ENCODE peak calls at places on chromosomes 5 and 9, in seven cellular contexts. One of them, this sample, is unnamed.

GRCh38 chr5:160260881-160261815 is 31.8 kb downstream of the FABP6 start:
- DNase-seq in ovary: peak; percentile 49
- DNase-seq in tibial nerve: no peak
- DNase-seq in stomach: peak; percentile 74
- DNase-seq in A549: peak; percentile 34
- DNase-seq in suprapubic skin: no peak
- DNase-seq in sigmoid colon: no peak
- DNase-seq in this sample: no peak

GRCh38 chr5:107813559-107813958 is 142.8 kb upstream of the EFNA5 start:
- DNase-seq in A549: no peak
- DNase-seq in ovary: no peak
- DNase-seq in stomach: no peak
- DNase-seq in sigmoid colon: no peak
- DNase-seq in tibial nerve: no peak
- DNase-seq in suprapubic skin: no peak
- DNase-seq in this sample: no peak

GRCh38 chr9:4594545-4594944 is 67.5 kb upstream of the PLPP6 start:
- DNase-seq in tibial nerve: no peak
- DNase-seq in suprapubic skin: no peak
- DNase-seq in stomach: no peak
- DNase-seq in A549: no peak
- DNase-seq in ovary: no peak
- DNase-seq in sigmoid colon: no peak
- DNase-seq in this sample: no peak

GRCh38 chr9:128205296-128205944 is 2.2 kb downstream of the DNM1 start:
- DNase-seq in stomach: no peak
- DNase-seq in A549: no peak
- DNase-seq in sigmoid colon: no peak
- DNase-seq in tibial nerve: no peak
- DNase-seq in suprapubic skin: no peak
- DNase-seq in ovary: no peak
- DNase-seq in this sample: no peak

GRCh38 chr9:21031091-21031817 is at the start of gene HACD4:
- DNase-seq in ovary: peak; percentile 67
- DNase-seq in tibial nerve: no peak
- DNase-seq in sigmoid colon: peak; percentile 78
- DNase-seq in suprapubic skin: peak; percentile 68
- DNase-seq in A549: peak; percentile 23
- DNase-seq in stomach: peak; percentile 63
- DNase-seq in this sample: no peak

GRCh38 chr9:124409410-124409809 is 5.8 kb downstream of the PSMB7 start:
- DNase-seq in sigmoid colon: no peak
- DNase-seq in tibial nerve: no peak
- DNase-seq in suprapubic skin: no peak
- DNase-seq in ovary: no peak
- DNase-seq in stomach: no peak
- DNase-seq in A549: no peak
- DNase-seq in this sample: no peak

GRCh38 chr5:91122663-91123062 is 260.5 kb downstream of the ARRDC3 start:
- DNase-seq in sigmoid colon: no peak
- DNase-seq in stomach: no peak
- DNase-seq in A549: no peak
- DNase-seq in tibial nerve: no peak
- DNase-seq in suprapubic skin: no peak
- DNase-seq in ovary: no peak
- DNase-seq in this sample: no peak

GRCh38 chr9:127887792-127888191 is 10.3 kb upstream of the AK1 start:
- DNase-seq in sigmoid colon: no peak
- DNase-seq in tibial nerve: no peak
- DNase-seq in stomach: no peak
- DNase-seq in ovary: no peak
- DNase-seq in A549: peak; percentile 56
- DNase-seq in suprapubic skin: no peak
- DNase-seq in this sample: no peak

GRCh38 chr5:88881566-88881965 is 1.4 kb downstream of the MEF2C start:
- DNase-seq in stomach: no peak
- DNase-seq in suprapubic skin: no peak
- DNase-seq in tibial nerve: no peak
- DNase-seq in A549: no peak
- DNase-seq in ovary: no peak
- DNase-seq in sigmoid colon: no peak
- DNase-seq in this sample: no peak

GRCh38 chr5:106399381-106399780 is 1271.4 kb downstream of the EFNA5 start:
- DNase-seq in sigmoid colon: no peak
- DNase-seq in A549: peak; percentile 24
- DNase-seq in stomach: no peak
- DNase-seq in ovary: no peak
- DNase-seq in tibial nerve: no peak
- DNase-seq in suprapubic skin: no peak
- DNase-seq in this sample: no peak

GRCh38 chr9:95077053-95077765 is 240.3 kb downstream of the FANCC start:
- DNase-seq in tibial nerve: no peak
- DNase-seq in suprapubic skin: peak; percentile 44
- DNase-seq in A549: no peak
- DNase-seq in stomach: peak; percentile 25
- DNase-seq in ovary: no peak
- DNase-seq in sigmoid colon: peak; percentile 62
- DNase-seq in this sample: no peak

GRCh38 chr9:6307551-6308096 is 20.6 kb upstream of the TPD52L3 start:
- DNase-seq in A549: no peak
- DNase-seq in stomach: no peak
- DNase-seq in sigmoid colon: no peak
- DNase-seq in suprapubic skin: no peak
- DNase-seq in tibial nerve: no peak
- DNase-seq in ovary: no peak
- DNase-seq in this sample: no peak

GRCh38 chr5:97534166-97534565 is 351.1 kb upstream of the RIOK2 start:
- DNase-seq in suprapubic skin: no peak
- DNase-seq in stomach: peak; percentile 27
- DNase-seq in tibial nerve: no peak
- DNase-seq in sigmoid colon: no peak
- DNase-seq in ovary: no peak
- DNase-seq in A549: peak; percentile 56
- DNase-seq in this sample: no peak

GRCh38 chr9:86573886-86574285 is 219.7 kb upstream of the TUT7 start:
- DNase-seq in sigmoid colon: no peak
- DNase-seq in suprapubic skin: no peak
- DNase-seq in ovary: no peak
- DNase-seq in tibial nerve: no peak
- DNase-seq in A549: no peak
- DNase-seq in stomach: no peak
- DNase-seq in this sample: no peak

GRCh38 chr5:133867341-133867740 is 101.1 kb downstream of the C5orf15 start:
- DNase-seq in stomach: no peak
- DNase-seq in ovary: no peak
- DNase-seq in suprapubic skin: no peak
- DNase-seq in A549: no peak
- DNase-seq in tibial nerve: no peak
- DNase-seq in sigmoid colon: no peak
- DNase-seq in this sample: no peak

GRCh38 chr5:171808951-171809350 is 23.3 kb downstream of the SMIM23 start:
- DNase-seq in suprapubic skin: no peak
- DNase-seq in tibial nerve: no peak
- DNase-seq in A549: no peak
- DNase-seq in ovary: no peak
- DNase-seq in sigmoid colon: no peak
- DNase-seq in stomach: no peak
- DNase-seq in this sample: no peak

GRCh38 chr9:123488683-123489321 is 132.8 kb downstream of the CRB2 start:
- DNase-seq in ovary: no peak
- DNase-seq in suprapubic skin: no peak
- DNase-seq in A549: no peak
- DNase-seq in stomach: no peak
- DNase-seq in sigmoid colon: peak; percentile 17
- DNase-seq in tibial nerve: no peak
- DNase-seq in this sample: no peak

GRCh38 chr9:35555246-35555701 is 49.8 kb upstream of the TESK1 start:
- DNase-seq in sigmoid colon: no peak
- DNase-seq in ovary: no peak
- DNase-seq in suprapubic skin: no peak
- DNase-seq in stomach: no peak
- DNase-seq in A549: no peak
- DNase-seq in tibial nerve: no peak
- DNase-seq in this sample: no peak

GRCh38 chr9:37243588-37244345 is 123.4 kb downstream of the ZCCHC7 start:
- DNase-seq in tibial nerve: no peak
- DNase-seq in ovary: no peak
- DNase-seq in sigmoid colon: no peak
- DNase-seq in stomach: no peak
- DNase-seq in suprapubic skin: no peak
- DNase-seq in A549: no peak
- DNase-seq in this sample: no peak

GRCh38 chr9:37253377-37253937 is 133.1 kb downstream of the ZCCHC7 start:
- DNase-seq in tibial nerve: no peak
- DNase-seq in sigmoid colon: no peak
- DNase-seq in suprapubic skin: no peak
- DNase-seq in stomach: no peak
- DNase-seq in ovary: no peak
- DNase-seq in A549: no peak
- DNase-seq in this sample: no peak

GRCh38 chr9:37246825-37247224 is 126.5 kb downstream of the ZCCHC7 start:
- DNase-seq in ovary: no peak
- DNase-seq in tibial nerve: no peak
- DNase-seq in sigmoid colon: no peak
- DNase-seq in A549: no peak
- DNase-seq in suprapubic skin: no peak
- DNase-seq in stomach: no peak
- DNase-seq in this sample: no peak

GRCh38 chr9:37251452-37251851 is 131.1 kb downstream of the ZCCHC7 start:
- DNase-seq in sigmoid colon: no peak
- DNase-seq in stomach: no peak
- DNase-seq in suprapubic skin: no peak
- DNase-seq in ovary: no peak
- DNase-seq in tibial nerve: no peak
- DNase-seq in A549: no peak
- DNase-seq in this sample: no peak

DNA sequence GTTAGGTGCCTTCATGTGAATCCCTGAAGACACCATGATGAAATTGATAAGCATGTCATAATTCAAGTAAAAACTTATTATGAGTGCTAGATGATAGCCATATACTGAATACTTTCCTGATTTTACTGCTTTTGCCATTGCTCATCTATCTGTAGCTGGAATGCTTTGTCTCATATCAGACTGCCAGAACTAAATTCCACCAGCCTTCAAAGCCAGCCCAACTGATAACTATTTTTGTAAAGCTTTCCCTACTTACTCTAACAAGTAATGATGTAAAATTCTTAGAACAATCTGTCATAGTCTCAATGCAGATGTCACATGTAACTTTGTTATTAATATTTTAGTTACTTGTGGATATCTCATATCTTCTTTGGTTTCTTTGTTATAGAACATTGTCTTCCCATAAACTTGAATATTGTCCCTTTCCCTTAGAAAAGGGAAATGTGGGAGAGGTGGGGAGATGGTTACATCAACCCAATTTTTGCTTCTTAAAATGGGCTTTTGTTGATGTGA is 128.3 kb downstream of the ZCCHC7 start:
- DNase-seq in sigmoid colon: no peak
- DNase-seq in ovary: no peak
- DNase-seq in stomach: no peak
- DNase-seq in suprapubic skin: no peak
- DNase-seq in tibial nerve: no peak
- DNase-seq in A549: no peak
- DNase-seq in this sample: no peak
- TF ChIP-seq EP300 in sigmoid colon: no peak
- TF ChIP-seq EP300 in ovary: no peak
- TF ChIP-seq EP300 in stomach: no peak
- TF ChIP-seq EP300 in suprapubic skin: no peak
- TF ChIP-seq EP300 in tibial nerve: no peak
- TF ChIP-seq EP300 in A549: no peak
- TF ChIP-seq EP300 in this sample: no peak

DNA sequence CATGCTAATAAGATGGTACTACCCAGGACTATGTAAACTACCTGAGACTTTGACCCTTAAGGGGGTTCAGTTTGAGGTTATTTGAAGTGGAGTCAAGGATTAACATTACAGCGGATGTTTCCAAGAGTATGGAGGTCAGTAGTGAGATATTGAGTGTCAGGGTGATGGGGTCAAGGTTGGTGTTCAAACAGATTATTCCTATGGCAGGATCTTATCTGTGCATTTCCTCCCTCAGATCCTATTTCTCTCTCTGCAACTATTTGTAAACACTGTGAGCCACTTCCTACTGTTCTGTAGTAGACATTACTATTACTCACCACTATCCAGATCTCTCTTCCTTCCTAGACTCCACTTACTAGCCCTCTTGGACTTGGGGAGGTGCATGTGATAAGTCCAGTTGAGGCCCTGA is 54.0 kb upstream of the STOM start:
- DNase-seq in ovary: no peak
- DNase-seq in tibial nerve: no peak
- DNase-seq in A549: no peak
- DNase-seq in suprapubic skin: no peak
- DNase-seq in stomach: no peak
- DNase-seq in sigmoid colon: no peak
- DNase-seq in this sample: no peak
- TF ChIP-seq EP300 in ovary: no peak
- TF ChIP-seq EP300 in tibial nerve: no peak
- TF ChIP-seq EP300 in A549: no peak
- TF ChIP-seq EP300 in suprapubic skin: no peak
- TF ChIP-seq EP300 in stomach: no peak
- TF ChIP-seq EP300 in sigmoid colon: no peak
- TF ChIP-seq EP300 in this sample: no peak

GRCh38 chr5:139293504-139294371 is at the start of gene MATR3:
- DNase-seq in tibial nerve: peak; percentile 94
- DNase-seq in stomach: peak; percentile 96
- DNase-seq in A549: peak; percentile 97
- DNase-seq in suprapubic skin: peak; percentile 97
- DNase-seq in ovary: peak; percentile 98
- DNase-seq in sigmoid colon: peak; percentile 98
- DNase-seq in this sample: peak; percentile 98
- TF ChIP-seq EP300 in tibial nerve: peak; percentile 100
- TF ChIP-seq EP300 in stomach: no peak
- TF ChIP-seq EP300 in A549: no peak
- TF ChIP-seq EP300 in suprapubic skin: no peak
- TF ChIP-seq EP300 in ovary: peak; percentile 51
- TF ChIP-seq EP300 in sigmoid colon: no peak
- TF ChIP-seq EP300 in this sample: no peak

GRCh38 chr9:71911061-71911907 is at the start of the genes ABHD17B and C9orf85:
- DNase-seq in sigmoid colon: peak; percentile 99
- DNase-seq in ovary: peak; percentile 98
- DNase-seq in A549: peak; percentile 99
- DNase-seq in suprapubic skin: peak; percentile 99
- DNase-seq in tibial nerve: peak; percentile 97
- DNase-seq in stomach: peak; percentile 99
- DNase-seq in this sample: peak; percentile 100
- TF ChIP-seq EP300 in sigmoid colon: no peak
- TF ChIP-seq EP300 in ovary: no peak
- TF ChIP-seq EP300 in A549: no peak
- TF ChIP-seq EP300 in suprapubic skin: no peak
- TF ChIP-seq EP300 in tibial nerve: peak; percentile 99
- TF ChIP-seq EP300 in stomach: no peak
- TF ChIP-seq EP300 in this sample: no peak

GRCh38 chr5:58013542-58014258 is 446.2 kb downstream of the PLK2 start:
- DNase-seq in ovary: no peak
- DNase-seq in sigmoid colon: no peak
- DNase-seq in stomach: no peak
- DNase-seq in tibial nerve: no peak
- DNase-seq in suprapubic skin: no peak
- DNase-seq in A549: no peak
- DNase-seq in this sample: no peak
- TF ChIP-seq EP300 in ovary: no peak
- TF ChIP-seq EP300 in sigmoid colon: no peak
- TF ChIP-seq EP300 in stomach: no peak
- TF ChIP-seq EP300 in tibial nerve: no peak
- TF ChIP-seq EP300 in suprapubic skin: no peak
- TF ChIP-seq EP300 in A549: no peak
- TF ChIP-seq EP300 in this sample: no peak

GRCh38 chr5:68225911-68226563 is 10.5 kb downstream of the PIK3R1 start:
- DNase-seq in sigmoid colon: no peak
- DNase-seq in stomach: no peak
- DNase-seq in A549: no peak
- DNase-seq in suprapubic skin: no peak
- DNase-seq in tibial nerve: no peak
- DNase-seq in ovary: no peak
- DNase-seq in this sample: no peak
- TF ChIP-seq EP300 in sigmoid colon: no peak
- TF ChIP-seq EP300 in stomach: no peak
- TF ChIP-seq EP300 in A549: no peak
- TF ChIP-seq EP300 in suprapubic skin: no peak
- TF ChIP-seq EP300 in tibial nerve: no peak
- TF ChIP-seq EP300 in ovary: no peak
- TF ChIP-seq EP300 in this sample: no peak